ENCODE peak calls at places on chromosome 5, in six cellular contexts. Y is neuronal stem cell, A is IMR-90, K is H9, T is mesenchymal stem cell, O is H1. Z is an unnamed sample.

GRCh38 chr5:133403741-133404364 is 208.5 kb downstream of the FSTL4 start:
- DNase-seq in Y (no peak), A (no peak), K (no peak), T (no peak), O (no peak), Z (no peak)

GRCh38 chr5:123365163-123365562 is 58.0 kb downstream of the CEP120 start:
- DNase-seq in Y (no peak), A (peak), K (no peak), T (no peak), O (no peak), Z (no peak)

GRCh38 chr5:172175263-172175719 is 12.7 kb downstream of the STK10 start:
- DNase-seq in Y (no peak), A (no peak), K (no peak), T (no peak), O (no peak), Z (no peak)

GRCh38 chr5:55141945-55142690 is 17.9 kb upstream of the GPX8 start:
- DNase-seq in Y (no peak), A (no peak), K (no peak), T (no peak), O (no peak), Z (no peak)

GRCh38 chr5:68839019-68839552 is 254.7 kb upstream of the SLC30A5 start:
- DNase-seq in Y (no peak), A (no peak), K (no peak), T (no peak), O (no peak), Z (peak)

GRCh38 chr5:32506809-32507208 is 62.3 kb upstream of the ZFR start:
- DNase-seq in Y (no peak), A (peak), K (no peak), T (no peak), O (no peak), Z (peak)

GRCh38 chr5:167701103-167701502 is 590.3 kb upstream of the WWC1 start:
- DNase-seq in Y (no peak), A (no peak), K (no peak), T (no peak), O (no peak), Z (no peak)

GRCh38 chr5:148268556-148268955 is at the start of gene SPINK13:
- DNase-seq in Y (no peak), A (peak), K (no peak), T (peak), O (no peak), Z (peak)

GRCh38 chr5:155434681-155435080 is 421.1 kb downstream of the KIF4B start:
- DNase-seq in Y (no peak), A (no peak), K (no peak), T (no peak), O (no peak), Z (no peak)

GRCh38 chr5:81017320-81017719 is 57.2 kb downstream of the RASGRF2 start:
- DNase-seq in Y (no peak), A (no peak), K (no peak), T (no peak), O (no peak), Z (peak)

GRCh38 chr5:107524111-107524510 is 146.6 kb downstream of the EFNA5 start:
- DNase-seq in Y (no peak), A (no peak), K (no peak), T (no peak), O (no peak), Z (peak)

GRCh38 chr5:112635771-112636170 is 101.9 kb upstream of the APC start:
- DNase-seq in Y (no peak), A (no peak), K (no peak), T (no peak), O (no peak), Z (no peak)

GRCh38 chr5:112634166-112634565 is 103.5 kb upstream of the APC start:
- DNase-seq in Y (no peak), A (no peak), K (no peak), T (no peak), O (no peak), Z (no peak)

GRCh38 chr5:112634796-112635195 is 102.9 kb upstream of the APC start:
- DNase-seq in Y (no peak), A (no peak), K (no peak), T (no peak), O (no peak), Z (no peak)

GRCh38 chr5:112636288-112636731 is 101.4 kb upstream of the APC start:
- DNase-seq in Y (no peak), A (no peak), K (no peak), T (no peak), O (no peak), Z (no peak)

DNA sequence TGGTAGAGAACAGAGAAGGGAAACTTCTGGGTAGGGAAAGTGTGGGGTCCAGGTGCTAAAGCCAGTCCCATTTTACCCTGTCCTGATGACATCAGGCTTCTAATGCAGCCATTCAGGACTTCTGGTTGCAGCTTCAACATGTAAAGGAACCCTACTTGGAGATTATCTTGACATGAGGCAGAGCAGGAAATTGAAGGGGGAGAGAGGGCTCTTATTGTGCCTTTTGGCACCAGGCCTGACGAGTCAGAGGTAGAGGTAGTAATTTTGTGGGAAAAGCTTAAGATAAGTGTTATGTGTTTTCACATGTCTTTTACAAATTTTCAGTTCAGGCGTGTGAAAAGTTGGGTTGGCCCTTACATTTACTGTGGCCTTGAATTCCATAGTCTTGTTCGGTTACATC is 102.4 kb upstream of the APC start:
- DNase-seq in Y (no peak), A (no peak), K (no peak), T (no peak), O (no peak), Z (no peak)
- H3K4ac ChIP-seq in Y (no peak), A (no peak), K (no peak), T (no peak), O (no peak), Z (no peak)

GRCh38 chr5:23466401-23466886 is 41.0 kb upstream of the PRDM9 start:
- DNase-seq in Y (no peak), A (no peak), K (no peak), T (peak), O (no peak), Z (peak)
- H3K27ac ChIP-seq in Y (no peak), A (no peak), K (no peak), T (no peak), O (no peak), Z (no peak)

DNA sequence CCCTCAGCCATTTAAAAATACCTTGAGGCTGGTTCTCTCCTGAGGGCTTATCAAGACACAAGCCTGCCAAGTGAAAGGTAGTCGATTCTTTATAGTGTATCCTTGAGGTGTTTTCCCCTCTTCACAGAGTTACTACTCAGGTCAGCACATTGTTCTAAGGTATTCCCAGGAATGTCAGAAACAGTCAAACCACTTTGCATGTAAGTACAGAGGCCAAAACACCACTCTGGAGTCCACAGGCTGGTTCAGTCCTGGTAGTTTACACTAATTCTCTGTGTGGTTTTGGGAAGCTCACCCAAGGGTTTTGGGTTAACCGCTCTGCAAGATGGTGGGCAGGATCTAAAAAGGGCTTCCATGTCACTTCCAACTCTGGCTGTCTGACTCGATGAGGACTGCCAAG is 162.3 kb upstream of the PPP2R2B start:
- DNase-seq in Y (no peak), A (no peak), K (no peak), T (no peak), O (no peak), Z (no peak)
- H4K91ac ChIP-seq in Y (no peak), A (no peak), K (no peak), T (no peak), O (no peak), Z (no peak)

GRCh38 chr5:9774472-9775079 is 144.4 kb upstream of the TAS2R1 start:
- DNase-seq in Y (no peak), A (peak), K (no peak), T (peak), O (no peak), Z (no peak)
- H3K4ac ChIP-seq in Y (no peak), A (peak), K (no peak), T (peak), O (no peak), Z (peak)

GRCh38 chr5:88890070-88890781 is 7.2 kb upstream of the MEF2C start:
- DNase-seq in Y (no peak), A (no peak), K (no peak), T (no peak), O (no peak), Z (no peak)
- H3K27ac ChIP-seq in Y (no peak), A (no peak), K (no peak), T (no peak), O (no peak), Z (no peak)

GRCh38 chr5:128327973-128328372 is 210.1 kb downstream of the FBN2 start:
- DNase-seq in Y (no peak), A (no peak), K (no peak), T (no peak), O (no peak), Z (no peak)
- H4K91ac ChIP-seq in Y (no peak), A (no peak), K (no peak), T (no peak), O (no peak), Z (no peak)